ENCODE peak calls at places on chromosomes 13 and 19, in eight cellular contexts. F is fibroblast of pulmonary artery; Q is choroid plexus epithelial cell; A is T-cell; I is stimulated activated CD4-positive, alpha-beta T cell treated with anti-CD3 and anti-CD28 coated beads, Interleukin-15, amount 100 ng/mL, for 24 hours; E is CD4-positive, alpha-beta T cell; O is pancreas; C is activated CD4-positive, alpha-beta T cell treated with anti-CD3 and anti-CD28 coated beads, Interleukin-2, amount 10 ng/mL, durations not matched to agents 7 days and 5 days. H is an unnamed sample.

GRCh38 chr19:344625-345319 is at the start of gene MIER2:
- DNase-seq in I (peak; percentile 91), F (peak; percentile 79), O (peak; percentile 95), C (peak; percentile 87), Q (peak; percentile 78), A (peak; percentile 85), E (peak; percentile 88), H (peak; percentile 65)

GRCh38 chr13:88068316-88068715 is 397.1 kb downstream of the SLITRK5 start:
- DNase-seq in I (no peak), O (no peak), E (no peak), A (no peak), C (no peak), Q (peak; percentile 16), F (no peak), H (no peak)

GRCh38 chr13:62093984-62094383 is 678.3 kb upstream of the PCDH20 start:
- DNase-seq in O (no peak), Q (no peak), A (no peak), F (no peak), C (no peak), E (no peak), I (no peak), H (no peak)

GRCh38 chr13:29594710-29595379 is 643 bp downstream of the SLC7A1 start:
- DNase-seq in F (peak; percentile 66), I (peak; percentile 83), C (peak; percentile 61), O (peak; percentile 82), E (peak; percentile 20), A (peak; percentile 33), Q (peak; percentile 60), H (peak; percentile 64)

GRCh38 chr13:106078191-106078590 is 457.3 kb downstream of the EFNB2 start:
- DNase-seq in C (no peak), O (no peak), I (no peak), A (no peak), Q (peak; percentile 68), E (no peak), F (peak; percentile 11), H (peak; percentile 11)

GRCh38 chr13:95083758-95084157 is 217.5 kb downstream of the ABCC4 start:
- DNase-seq in A (no peak), I (no peak), E (no peak), C (no peak), Q (peak; percentile 57), O (no peak), F (peak; percentile 70), H (peak; percentile 50)

GRCh38 chr13:75489502-75490263 is 7.7 kb upstream of the TBC1D4 start:
- DNase-seq in A (no peak), F (peak; percentile 81), Q (peak; percentile 86), C (no peak), I (no peak), O (no peak), E (no peak), H (peak; percentile 40)

GRCh38 chr19:5642204-5642603 is 19.3 kb downstream of the SAFB start:
- DNase-seq in C (no peak), E (no peak), I (no peak), A (no peak), F (no peak), O (no peak), Q (peak; percentile 46), H (no peak)

GRCh38 chr19:5693195-5694166 is 3.4 kb downstream of the RPL36 start:
- DNase-seq in I (peak; percentile 57), E (no peak), O (peak; percentile 62), C (no peak), F (no peak), Q (no peak), A (no peak), H (no peak)

GRCh38 chr13:24185591-24186232 is 25.2 kb downstream of the SPATA13 start:
- DNase-seq in A (no peak), F (peak; percentile 38), I (no peak), O (no peak), C (no peak), Q (peak; percentile 69), E (no peak), H (peak; percentile 62)